ENCODE peak calls at places on chromosome 18, in five cellular contexts. One of them, this sample, is unnamed.

GRCh38 chr18:49447810-49448745 is 12.4 kb downstream of the DYM start:
- DNase-seq in adrenal gland: peak; percentile 26
- DNase-seq in upper lobe of right lung: no peak
- DNase-seq in tibial nerve: no peak
- DNase-seq in GM23338: peak; percentile 94
- DNase-seq in this sample: no peak

GRCh38 chr18:42174909-42175308 is 219.9 kb downstream of the PIK3C3 start:
- DNase-seq in adrenal gland: no peak
- DNase-seq in upper lobe of right lung: no peak
- DNase-seq in tibial nerve: no peak
- DNase-seq in GM23338: peak; percentile 19
- DNase-seq in this sample: no peak

GRCh38 chr18:80105369-80106167 is 3.5 kb upstream of the ADNP2 start:
- DNase-seq in adrenal gland: no peak
- DNase-seq in upper lobe of right lung: no peak
- DNase-seq in tibial nerve: no peak
- DNase-seq in GM23338: no peak
- DNase-seq in this sample: no peak

GRCh38 chr18:7104649-7105048 is 12.9 kb downstream of the LAMA1 start:
- DNase-seq in adrenal gland: no peak
- DNase-seq in upper lobe of right lung: no peak
- DNase-seq in tibial nerve: no peak
- DNase-seq in GM23338: no peak
- DNase-seq in this sample: no peak

GRCh38 chr18:50396005-50396404 is 21.2 kb downstream of the SKA1 start:
- DNase-seq in adrenal gland: no peak
- DNase-seq in upper lobe of right lung: no peak
- DNase-seq in tibial nerve: no peak
- DNase-seq in GM23338: no peak
- DNase-seq in this sample: no peak

GRCh38 chr18:79259218-79259617 is 136.5 kb upstream of the NFATC1 start:
- DNase-seq in adrenal gland: no peak
- DNase-seq in upper lobe of right lung: no peak
- DNase-seq in tibial nerve: no peak
- DNase-seq in GM23338: no peak
- DNase-seq in this sample: no peak

GRCh38 chr18:73669299-73669698 is 478.3 kb downstream of the FBXO15 start:
- DNase-seq in adrenal gland: no peak
- DNase-seq in upper lobe of right lung: no peak
- DNase-seq in tibial nerve: no peak
- DNase-seq in GM23338: no peak
- DNase-seq in this sample: no peak

GRCh38 chr18:59681521-59682004 is 15.7 kb downstream of the CCBE1 start:
- DNase-seq in adrenal gland: no peak
- DNase-seq in upper lobe of right lung: no peak
- DNase-seq in tibial nerve: no peak
- DNase-seq in GM23338: no peak
- DNase-seq in this sample: no peak

GRCh38 chr18:48540329-48541025 is 1.6 kb downstream of the CTIF start:
- DNase-seq in adrenal gland: peak; percentile 68
- DNase-seq in upper lobe of right lung: peak; percentile 86
- DNase-seq in tibial nerve: peak; percentile 55
- DNase-seq in GM23338: peak; percentile 66
- DNase-seq in this sample: peak; percentile 74

GRCh38 chr18:24014062-24014985 is at the start of gene TTC39C:
- DNase-seq in adrenal gland: peak; percentile 72
- DNase-seq in upper lobe of right lung: peak; percentile 90
- DNase-seq in tibial nerve: peak; percentile 41
- DNase-seq in GM23338: peak; percentile 74
- DNase-seq in this sample: peak; percentile 78

GRCh38 chr18:73545497-73545896 is 602.1 kb downstream of the FBXO15 start:
- DNase-seq in adrenal gland: no peak
- DNase-seq in upper lobe of right lung: no peak
- DNase-seq in tibial nerve: no peak
- DNase-seq in GM23338: no peak
- DNase-seq in this sample: no peak

GRCh38 chr18:77470836-77471413 is 221.3 kb downstream of the GALR1 start:
- DNase-seq in adrenal gland: no peak
- DNase-seq in upper lobe of right lung: no peak
- DNase-seq in tibial nerve: no peak
- DNase-seq in GM23338: peak; percentile 2
- DNase-seq in this sample: no peak

GRCh38 chr18:9876867-9877654 is 8.7 kb upstream of the TXNDC2 start:
- DNase-seq in adrenal gland: peak; percentile 88
- DNase-seq in upper lobe of right lung: no peak
- DNase-seq in tibial nerve: no peak
- DNase-seq in GM23338: peak; percentile 27
- DNase-seq in this sample: peak; percentile 86
- H3K4me3 ChIP-seq in adrenal gland: no peak overlapping the region
- H3K4me3 ChIP-seq in upper lobe of right lung: peak overlapping the region; percentile 2
- H3K4me3 ChIP-seq in tibial nerve: peak overlapping the region; percentile 16
- H3K4me3 ChIP-seq in GM23338: no peak overlapping the region
- H3K4me3 ChIP-seq in this sample: peak overlapping the region; percentile 24

GRCh38 chr18:37244618-37245017 is 321.0 kb downstream of the CELF4 start:
- DNase-seq in adrenal gland: no peak
- DNase-seq in upper lobe of right lung: no peak
- DNase-seq in tibial nerve: no peak
- DNase-seq in GM23338: no peak
- DNase-seq in this sample: no peak

GRCh38 chr18:37247499-37248161 is 318.0 kb downstream of the CELF4 start:
- DNase-seq in adrenal gland: no peak
- DNase-seq in upper lobe of right lung: no peak
- DNase-seq in tibial nerve: no peak
- DNase-seq in GM23338: peak; percentile 29
- DNase-seq in this sample: no peak

GRCh38 chr18:37242091-37242490 is 323.5 kb downstream of the CELF4 start:
- DNase-seq in adrenal gland: no peak
- DNase-seq in upper lobe of right lung: no peak
- DNase-seq in tibial nerve: no peak
- DNase-seq in GM23338: no peak
- DNase-seq in this sample: peak; percentile 46

GRCh38 chr18:37246779-37247340 is 318.7 kb downstream of the CELF4 start:
- DNase-seq in adrenal gland: no peak
- DNase-seq in upper lobe of right lung: no peak
- DNase-seq in tibial nerve: no peak
- DNase-seq in GM23338: peak; percentile 59
- DNase-seq in this sample: no peak

DNA sequence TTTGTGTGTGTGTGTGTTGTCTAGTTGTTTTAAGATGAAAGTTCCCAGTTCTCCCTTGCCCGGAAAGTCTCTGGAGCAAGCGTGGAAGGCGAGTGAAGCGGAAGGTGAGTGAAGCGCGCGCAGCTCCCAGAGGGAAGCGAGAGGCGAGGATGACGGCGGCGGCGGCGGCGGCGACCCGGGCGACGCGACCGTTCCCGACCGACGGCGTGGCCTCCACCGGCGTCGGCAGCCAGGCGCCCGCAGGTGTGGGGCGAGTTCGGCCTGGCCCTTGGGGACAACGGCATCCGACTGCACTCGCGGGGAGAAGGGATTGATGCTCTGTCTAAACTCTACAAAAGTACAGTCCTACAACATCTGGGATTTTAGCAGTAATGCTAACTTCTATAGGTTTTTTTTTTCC is 321.8 kb downstream of the CELF4 start:
- DNase-seq in adrenal gland: no peak
- DNase-seq in upper lobe of right lung: no peak
- DNase-seq in tibial nerve: no peak
- DNase-seq in GM23338: peak; percentile 63
- DNase-seq in this sample: no peak
- H3K27me3 ChIP-seq in adrenal gland: peaks cover 12% of the 10 kb centered on the region
- H3K27me3 ChIP-seq in upper lobe of right lung: peaks cover 6% of the 10 kb centered on the region
- H3K27me3 ChIP-seq in tibial nerve: no peaks in the 10 kb centered on the region
- H3K27me3 ChIP-seq in GM23338: peaks cover 33% of the 10 kb centered on the region
- H3K27me3 ChIP-seq in this sample: no peaks in the 10 kb centered on the region

GRCh38 chr18:28175930-28176673 is 828 bp downstream of the CDH2 start:
- DNase-seq in adrenal gland: peak; percentile 39
- DNase-seq in upper lobe of right lung: no peak
- DNase-seq in tibial nerve: no peak
- DNase-seq in GM23338: peak; percentile 62
- DNase-seq in this sample: no peak

GRCh38 chr18:28176933-28177827 is at the start of gene CDH2:
- DNase-seq in adrenal gland: peak; percentile 88
- DNase-seq in upper lobe of right lung: peak; percentile 66
- DNase-seq in tibial nerve: no peak
- DNase-seq in GM23338: peak; percentile 86
- DNase-seq in this sample: peak; percentile 72

GRCh38 chr18:28174181-28174906 is 2.6 kb downstream of the CDH2 start:
- DNase-seq in adrenal gland: no peak
- DNase-seq in upper lobe of right lung: no peak
- DNase-seq in tibial nerve: no peak
- DNase-seq in GM23338: no peak
- DNase-seq in this sample: no peak

GRCh38 chr18:28176674-28176932 is 327 bp downstream of the CDH2 start:
- DNase-seq in adrenal gland: no peak
- DNase-seq in upper lobe of right lung: no peak
- DNase-seq in tibial nerve: no peak
- DNase-seq in GM23338: peak; percentile 29
- DNase-seq in this sample: no peak

GRCh38 chr18:28175047-28175929 is 1.6 kb downstream of the CDH2 start:
- DNase-seq in adrenal gland: peak; percentile 61
- DNase-seq in upper lobe of right lung: no peak
- DNase-seq in tibial nerve: no peak
- DNase-seq in GM23338: peak; percentile 67
- DNase-seq in this sample: no peak
- H3K4me3 ChIP-seq in adrenal gland: peak overlapping the region; percentile 63
- H3K4me3 ChIP-seq in upper lobe of right lung: no peak overlapping the region
- H3K4me3 ChIP-seq in tibial nerve: peak overlapping the region; percentile 26
- H3K4me3 ChIP-seq in GM23338: peak overlapping the region; percentile 49
- H3K4me3 ChIP-seq in this sample: peak overlapping the region; percentile 63

GRCh38 chr18:35371412-35372195 is 5.5 kb downstream of the ZNF396 start:
- DNase-seq in adrenal gland: no peak
- DNase-seq in upper lobe of right lung: no peak
- DNase-seq in tibial nerve: no peak
- DNase-seq in GM23338: no peak
- DNase-seq in this sample: no peak
- H3K27me3 ChIP-seq in adrenal gland: no peaks in the 10 kb centered on the region
- H3K27me3 ChIP-seq in upper lobe of right lung: no peaks in the 10 kb centered on the region
- H3K27me3 ChIP-seq in tibial nerve: no peaks in the 10 kb centered on the region
- H3K27me3 ChIP-seq in GM23338: no peaks in the 10 kb centered on the region
- H3K27me3 ChIP-seq in this sample: no peaks in the 10 kb centered on the region